ENCODE peak calls at places on chromosomes 12 and 14, in six cellular contexts. X, J, E, B, C and U are unnamed samples. For H3K4me1 and H3K9me3, the result is how much of the 10 kb centered on the place peaks cover.

GRCh38 chr14:73741386-73741875 is 27.2 kb upstream of the PNMA1 start:
- DNase-seq in E (peak), X (peak), C (peak), B (peak), J (no peak), U (peak)

GRCh38 chr14:23661542-23661941 is 25.4 kb downstream of the DHRS2 start:
- DNase-seq in J (no peak), B (no peak), X (no peak), C (no peak), E (no peak), U (no peak)

GRCh38 chr12:95633671-95634465 is 82.6 kb upstream of the USP44 start:
- DNase-seq in E (peak), C (peak), B (no peak), J (no peak), X (no peak), U (peak)

GRCh38 chr12:15575797-15576560 is 213.2 kb downstream of the EPS8 start:
- DNase-seq in X (no peak), J (no peak), B (no peak), E (no peak), C (no peak), U (peak)

GRCh38 chr12:21300632-21301031 is 34.1 kb downstream of the SLCO1A2 start:
- DNase-seq in J (no peak), B (no peak), X (no peak), E (no peak), C (no peak), U (no peak)

GRCh38 chr12:59085680-59086079 is 165.4 kb upstream of the LRIG3 start:
- DNase-seq in E (no peak), B (no peak), C (no peak), X (no peak), J (no peak), U (no peak)

GRCh38 chr12:19885092-19885813 is 446.0 kb downstream of the AEBP2 start:
- DNase-seq in C (no peak), X (no peak), J (no peak), B (no peak), E (no peak), U (no peak)

GRCh38 chr12:108121353-108121752 is 7.7 kb upstream of the WSCD2 start:
- DNase-seq in X (no peak), E (no peak), J (no peak), B (no peak), C (no peak), U (no peak)

GRCh38 chr12:88036368-88036965 is 7.3 kb upstream of the C12orf50 start:
- DNase-seq in C (peak), B (no peak), J (no peak), X (no peak), E (no peak), U (peak)

GRCh38 chr12:3456809-3457208 is 34.2 kb upstream of the PRMT8 start:
- DNase-seq in B (no peak), X (no peak), J (no peak), C (no peak), E (no peak), U (no peak)

GRCh38 chr12:2884810-2885209 is 5.9 kb upstream of the TULP3 start:
- DNase-seq in B (no peak), C (no peak), E (no peak), X (no peak), J (no peak), U (peak)

GRCh38 chr14:29320261-29320660 is 553.7 kb downstream of the FOXG1 start:
- DNase-seq in X (no peak), C (no peak), B (no peak), J (no peak), E (no peak), U (no peak)

GRCh38 chr14:67396381-67396965 is 15.5 kb downstream of the PLEK2 start:
- DNase-seq in X (no peak), E (no peak), C (no peak), B (no peak), J (no peak), U (no peak)

GRCh38 chr14:91413547-91414474 is 3.8 kb downstream of the CCDC88C start:
- DNase-seq in B (peak), E (no peak), C (peak), J (peak), X (no peak), U (peak)

GRCh38 chr14:44271006-44271405 is 236.1 kb downstream of the FSCB start:
- DNase-seq in C (no peak), E (no peak), X (no peak), J (no peak), B (no peak), U (no peak)

GRCh38 chr12:131001493-131001892 is 47.8 kb downstream of the ADGRD1 start:
- DNase-seq in B (no peak), E (no peak), X (no peak), C (no peak), J (no peak), U (no peak)

GRCh38 chr12:30996752-30997151 is 70.2 kb downstream of the TSPAN11 start:
- DNase-seq in X (no peak), J (no peak), E (no peak), B (no peak), C (no peak), U (no peak)

GRCh38 chr14:100297320-100298300 is 8.6 kb downstream of the SLC25A29 start:
- DNase-seq in B (peak), E (peak), X (peak), C (peak), J (no peak), U (no peak)

GRCh38 chr14:22560638-22561365 is 28.2 kb downstream of the DAD1 start:
- DNase-seq in J (no peak), E (no peak), X (no peak), B (no peak), C (peak), U (peak)

DNA sequence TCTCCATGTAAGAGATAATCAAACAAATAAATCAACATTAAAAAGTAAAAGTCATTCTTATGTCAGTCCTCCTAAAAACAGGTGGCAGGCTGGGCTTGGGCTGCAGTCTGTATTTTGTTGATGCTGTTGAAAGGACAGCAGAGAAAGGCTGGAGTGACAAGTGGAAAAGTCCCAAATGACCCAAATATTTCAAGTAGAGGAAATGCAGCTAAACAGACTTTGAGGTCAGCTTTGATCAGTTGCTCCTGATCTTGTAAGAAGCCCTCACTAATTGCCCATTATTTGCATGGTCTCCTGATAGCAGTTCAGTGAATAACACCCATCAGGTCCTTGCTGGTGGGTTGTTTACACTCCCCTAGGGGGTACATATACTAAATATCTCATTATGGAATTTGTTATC is 24.9 kb downstream of the TBX3 start:
- DNase-seq in C (no peak), E (no peak), B (no peak), X (no peak), J (no peak), U (no peak)
- H3K4me1 ChIP-seq in C (under half), E (under half), B (under half), X (under half), J (under half), U (under half)

GRCh38 chr12:121531356-121531750 is 49.5 kb downstream of the KDM2B start:
- DNase-seq in E (no peak), J (no peak), B (no peak), C (no peak), X (no peak), U (no peak)

GRCh38 chr12:121533391-121534090 is 47.3 kb downstream of the KDM2B start:
- DNase-seq in C (no peak), E (no peak), B (no peak), X (no peak), J (no peak), U (no peak)

GRCh38 chr12:121532503-121533390 is 48.1 kb downstream of the KDM2B start:
- DNase-seq in C (no peak), X (no peak), E (no peak), J (no peak), B (no peak), U (no peak)

GRCh38 chr12:121529184-121529583 is 51.6 kb downstream of the KDM2B start:
- DNase-seq in E (no peak), B (no peak), C (no peak), J (no peak), X (no peak), U (no peak)

DNA sequence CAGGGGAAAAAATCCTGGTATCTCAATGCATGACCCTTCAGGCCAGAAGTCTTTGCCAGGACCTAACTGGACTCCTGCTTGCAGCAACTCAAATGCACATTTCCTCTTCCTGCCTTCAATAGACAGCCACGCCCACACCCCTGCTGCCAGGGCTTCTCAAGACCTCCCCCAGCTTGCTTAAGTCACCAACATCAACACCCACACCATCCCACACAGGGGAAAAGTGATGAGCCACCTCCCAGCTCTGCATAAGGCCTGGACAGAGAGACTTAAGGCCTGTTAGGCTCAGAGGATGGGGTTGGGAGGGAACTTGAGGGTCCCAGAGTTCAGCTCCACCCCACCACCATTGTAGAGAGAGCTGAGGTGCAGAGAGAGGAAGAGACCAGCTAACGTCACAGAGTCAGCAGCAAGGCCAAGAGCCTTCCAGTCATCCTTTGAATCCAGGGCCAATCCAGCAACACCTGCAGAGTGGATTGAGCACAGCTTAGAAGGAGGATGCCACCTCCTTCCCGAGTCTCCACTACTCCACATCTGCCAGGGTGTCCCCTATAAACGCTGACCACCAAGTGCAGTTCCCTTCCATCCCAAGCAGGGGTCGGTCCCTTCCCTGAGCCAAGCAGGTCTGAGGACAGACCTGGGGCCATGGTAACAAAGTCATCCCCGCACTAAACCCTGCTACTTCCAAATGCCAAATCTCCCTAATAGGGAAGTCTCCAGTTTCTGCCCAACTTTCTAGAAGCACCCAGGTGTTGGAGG is 50.0 kb downstream of the KDM2B start:
- DNase-seq in J (peak), C (peak), X (peak), E (peak), B (no peak), U (peak)
- H3K27ac ChIP-seq in J (peak), C (no peak), X (no peak), E (no peak), B (no peak), U (peak)

DNA sequence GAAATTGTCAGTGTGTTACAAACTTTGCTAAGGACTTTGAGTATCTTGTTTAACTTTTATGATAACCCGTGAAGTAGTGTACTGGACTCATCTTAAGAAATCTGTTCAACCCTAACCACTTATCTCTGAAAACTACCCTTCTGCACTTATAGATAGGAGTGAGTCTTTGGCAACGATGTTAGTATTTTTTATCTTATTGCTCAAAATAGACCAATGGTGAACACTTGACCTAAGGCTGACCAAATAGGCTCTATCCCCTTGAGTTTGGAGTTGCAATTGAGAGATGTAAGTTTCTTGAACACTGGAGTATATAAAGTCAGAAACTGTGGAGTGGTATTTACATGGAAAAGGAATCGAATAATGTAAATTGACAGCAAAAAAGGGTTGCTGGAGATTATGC is 786.1 kb downstream of the TMTC2 start:
- DNase-seq in B (no peak), J (no peak), X (no peak), E (no peak), C (no peak), U (no peak)
- H3K9me3 ChIP-seq in B (under half), J (under half), X (under half), E (under half), C (under half), U (under half)

DNA sequence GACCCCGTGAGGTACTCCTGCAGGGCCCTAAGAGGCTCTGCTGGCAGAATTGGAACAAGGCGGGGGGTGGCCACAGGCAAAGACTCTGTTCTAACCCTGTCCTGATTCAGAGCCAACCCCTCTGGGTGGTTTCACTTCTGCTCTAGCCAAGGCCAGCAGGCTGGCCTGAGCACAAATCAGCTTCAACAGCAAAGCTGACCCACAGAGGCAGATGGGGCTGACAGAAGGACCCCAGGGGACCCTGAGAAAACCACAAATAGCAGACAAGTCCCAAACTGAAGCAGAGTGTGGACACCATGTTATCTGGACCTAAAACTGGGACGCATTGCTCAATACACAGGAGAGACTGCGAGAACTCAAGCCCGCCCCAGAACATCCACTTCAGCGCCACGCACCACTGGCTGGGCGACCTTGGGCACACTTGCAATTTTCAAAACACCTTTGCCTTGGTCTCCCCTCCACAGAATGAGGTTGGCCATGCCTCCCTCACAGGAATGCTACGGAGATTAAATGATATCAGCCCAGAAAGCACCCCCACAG is 76.4 kb upstream of the DICER1 start:
- DNase-seq in X (peak), J (no peak), B (no peak), E (peak), C (no peak), U (no peak)
- H3K4me1 ChIP-seq in X (under half), J (under half), B (under half), E (half or more), C (under half), U (under half)

GRCh38 chr14:52240623-52241022 is 26.9 kb upstream of the PTGDR start:
- DNase-seq in J (no peak), B (no peak), X (no peak), E (no peak), C (no peak), U (no peak)
- H3K27ac ChIP-seq in J (no peak), B (no peak), X (no peak), E (no peak), C (no peak), U (no peak)

DNA sequence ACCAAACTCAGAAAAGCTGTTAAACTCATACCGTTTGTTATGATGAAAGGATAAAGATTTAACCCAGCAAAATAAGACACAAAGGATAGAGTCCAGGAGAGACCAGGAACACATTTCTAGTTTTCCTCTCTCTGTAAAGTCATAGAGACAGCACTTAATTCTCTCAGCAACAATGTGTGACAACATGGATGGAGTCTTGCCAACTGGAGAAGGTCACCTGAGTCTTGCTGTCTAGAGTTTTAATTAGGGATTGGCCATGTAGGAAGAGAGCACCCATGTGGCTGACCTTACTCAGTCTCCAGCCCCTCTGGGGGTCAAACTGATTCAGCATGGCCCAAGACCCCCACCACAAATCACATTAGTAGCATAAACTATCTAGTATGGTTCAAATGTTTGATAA is 151.0 kb upstream of the ATF7IP start:
- DNase-seq in E (no peak), B (no peak), C (no peak), X (no peak), J (no peak), U (no peak)
- H3K9me3 ChIP-seq in E (under half), B (under half), C (under half), X (under half), J (under half), U (under half)

DNA sequence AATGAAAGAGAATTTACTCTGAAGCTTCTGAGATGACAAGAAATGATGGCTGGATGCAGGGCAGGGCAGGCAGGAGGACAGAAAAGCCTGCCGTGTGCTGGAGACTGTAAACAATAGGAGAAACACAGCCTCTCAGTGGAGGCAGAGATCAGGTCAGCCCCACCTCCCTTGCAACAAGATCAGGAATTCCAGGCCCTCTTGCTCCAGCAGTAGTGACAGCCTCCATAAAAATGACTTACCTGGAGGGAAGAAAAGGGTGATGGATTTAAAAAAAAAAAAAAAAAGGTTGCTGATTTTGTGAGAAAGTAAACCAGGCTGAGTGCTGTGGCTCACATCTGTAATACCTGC is 193.7 kb downstream of the ANO4 start:
- DNase-seq in E (no peak), C (no peak), J (no peak), B (no peak), X (no peak), U (no peak)
- H3K4me1 ChIP-seq in E (under half), C (under half), J (under half), B (under half), X (under half), U (under half)